ENCODE peak calls at places on chromosomes 2 and 18, in eight cellular contexts. L is mesenchymal stem cell; H is K562; B is NCI-H510A; Y is amniotic stem cell; C is effector memory CD8-positive, alpha-beta T cell; R is prostate gland; E is dermis blood vessel endothelial cell. K is an unnamed sample.
A peak's percentile ranks its signal among the peaks of the same experiment; 100 is the strongest.

GRCh38 chr18:46019956-46020355 is 52.1 kb downstream of the PSTPIP2 start:
- DNase-seq in L (peak; percentile 19), E (no peak), R (no peak), Y (no peak), B (no peak), H (no peak), C (no peak), K (no peak)

GRCh38 chr2:106197878-106198277 is 3.8 kb upstream of the UXS1 start:
- DNase-seq in H (no peak), Y (peak; percentile 27), L (peak; percentile 96), R (no peak), C (no peak), B (no peak), E (peak; percentile 15), K (no peak)

GRCh38 chr2:96493072-96493471 is 12.1 kb downstream of the NEURL3 start:
- DNase-seq in E (no peak), Y (no peak), C (no peak), R (no peak), B (no peak), L (no peak), H (no peak), K (no peak)

GRCh38 chr2:45962522-45962921 is 311.0 kb downstream of the PRKCE start:
- DNase-seq in B (no peak), E (peak; percentile 74), Y (peak; percentile 73), L (peak; percentile 36), H (no peak), C (no peak), R (no peak), K (no peak)

GRCh38 chr2:13114391-13114790 is 397.7 kb downstream of the TRIB2 start:
- DNase-seq in R (no peak), Y (no peak), E (no peak), L (peak; percentile 30), B (no peak), C (no peak), H (no peak), K (no peak)

GRCh38 chr2:16508061-16508851 is 157.4 kb downstream of the CYRIA start:
- DNase-seq in B (peak; percentile 22), C (no peak), L (peak; percentile 3), Y (no peak), R (peak; percentile 12), E (peak; percentile 66), H (peak; percentile 45), K (no peak)

GRCh38 chr18:49305688-49306336 is 154.6 kb downstream of the DYM start:
- DNase-seq in R (no peak), H (no peak), B (no peak), Y (no peak), L (no peak), E (peak; percentile 19), C (no peak), K (no peak)

GRCh38 chr2:237309416-237309815 is 104.5 kb downstream of the COL6A3 start:
- DNase-seq in C (no peak), E (no peak), R (no peak), B (no peak), H (no peak), Y (no peak), L (no peak), K (no peak)

GRCh38 chr2:183349046-183349445 is 224.8 kb downstream of the NUP35 start:
- DNase-seq in R (no peak), C (no peak), E (no peak), L (no peak), H (no peak), Y (no peak), B (no peak), K (no peak)

GRCh38 chr2:8234757-8235374 is 447.0 kb upstream of the ID2 start:
- DNase-seq in R (no peak), E (no peak), B (no peak), H (no peak), L (no peak), Y (no peak), C (no peak), K (no peak)

K was measured in natural killer cell.